ENCODE peak calls at places on chromosomes 11 and 22, in five cellular contexts. N is thoracic aorta; V is cardiac muscle cell; Q is sigmoid colon; Z is effector memory CD4-positive, alpha-beta T cell. W is an unnamed sample. For H3K9me3, the result is how much of the 10 kb centered on the place peaks cover.

GRCh38 chr22:37503850-37504249 is 15.4 kb downstream of the CARD10 start:
- DNase-seq in Q (no peak), Z (no peak), V (no peak), N (no peak), W (no peak)

GRCh38 chr11:125264091-125265022 is 99.8 kb downstream of the PKNOX2 start:
- DNase-seq in Q (no peak), V (no peak), N (no peak), Z (no peak), W (no peak)

GRCh38 chr11:65640483-65641207 is 2.7 kb downstream of the SIPA1 start:
- DNase-seq in V (no peak), Q (no peak), N (no peak), Z (no peak), W (no peak)

GRCh38 chr11:2418961-2419360 is 18.4 kb downstream of the TSSC4 start:
- DNase-seq in Q (no peak), Z (no peak), V (no peak), N (no peak), W (no peak)

GRCh38 chr11:6319001-6319878 is 1.1 kb downstream of the CAVIN3 start:
- DNase-seq in V (peak), N (peak), Z (no peak), Q (peak), W (no peak)

GRCh38 chr11:7687386-7687785 is 14.1 kb upstream of the CYB5R2 start:
- DNase-seq in V (no peak), Z (no peak), Q (no peak), N (no peak), W (no peak)

GRCh38 chr22:45105281-45105700 is 58.4 kb upstream of the NUP50 start:
- DNase-seq in V (peak), Q (no peak), N (no peak), Z (no peak), W (no peak)

GRCh38 chr11:122741613-122742012 is 86.1 kb downstream of the UBASH3B start:
- DNase-seq in V (peak), N (no peak), Z (no peak), Q (peak), W (no peak)

GRCh38 chr22:23815781-23816551 is 22.8 kb downstream of the DERL3 start:
- DNase-seq in V (no peak), Z (no peak), Q (no peak), N (no peak), W (no peak)

GRCh38 chr11:40877256-40877655 is 582.2 kb downstream of the LRRC4C start:
- DNase-seq in V (no peak), Q (no peak), Z (no peak), N (no peak), W (no peak)

GRCh38 chr11:57567210-57567511 is 311 bp downstream of the UBE2L6 start:
- DNase-seq in Q (peak), N (no peak), Z (no peak), V (no peak), W (peak)

GRCh38 chr22:24576793-24577192 is 16.1 kb downstream of the LRRC75B start:
- DNase-seq in Q (no peak), V (no peak), N (no peak), Z (no peak), W (no peak)

GRCh38 chr22:37281646-37282384 is 493 bp upstream of the CYTH4 start:
- DNase-seq in N (no peak), Z (no peak), Q (no peak), V (no peak), W (no peak)

GRCh38 chr22:28123989-28124766 is 205.1 kb upstream of the PITPNB start:
- DNase-seq in Q (no peak), Z (no peak), V (no peak), N (no peak), W (no peak)

GRCh38 chr11:93525601-93526000 is 17.6 kb downstream of the SMCO4 start:
- DNase-seq in Z (no peak), N (no peak), Q (no peak), V (peak), W (no peak)

GRCh38 chr11:66800720-66801428 is 42.4 kb upstream of the RCE1 start:
- DNase-seq in V (no peak), Z (no peak), Q (no peak), N (no peak), W (no peak)

GRCh38 chr11:61162092-61162935 is 1.1 kb upstream of the VPS37C start:
- DNase-seq in Z (no peak), Q (peak), V (peak), N (no peak), W (no peak)

GRCh38 chr22:32708835-32709234 is 92.7 kb upstream of the TIMP3 start:
- DNase-seq in Q (no peak), Z (no peak), N (no peak), V (peak), W (no peak)

GRCh38 chr11:65468874-65469333 is 29.9 kb upstream of the MALAT1 start:
- DNase-seq in V (peak), N (no peak), Z (peak), Q (peak), W (peak)

GRCh38 chr22:22785316-22786065 is 102.1 kb upstream of the IGLL5 start:
- DNase-seq in Z (no peak), N (no peak), V (no peak), Q (no peak), W (no peak)

DNA sequence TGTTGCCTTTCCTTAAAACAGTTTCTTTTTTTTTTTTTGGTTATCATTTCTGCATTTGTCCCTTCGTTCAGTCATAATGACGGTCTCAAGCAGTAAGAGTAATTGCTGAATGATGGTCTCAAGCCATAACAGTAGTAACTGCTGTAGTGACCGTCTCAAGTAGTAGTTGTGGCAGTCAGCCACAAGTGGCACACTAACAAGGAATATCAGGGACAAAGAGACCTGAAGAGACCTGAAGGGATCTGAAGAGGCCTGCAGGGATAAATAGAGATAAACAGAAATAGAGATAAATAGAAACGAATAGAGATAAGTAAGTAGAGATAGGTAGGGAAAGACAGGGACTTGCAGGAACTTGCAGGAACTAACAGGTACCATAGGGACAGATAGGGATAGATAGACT is 42.7 kb upstream of the MRGPRX1 start:
- DNase-seq in V (no peak), Z (no peak), N (no peak), Q (no peak), W (no peak)
- H3K9me3 ChIP-seq in V (under half), Z (under half), N (under half), Q (under half), W (under half)

GRCh38 chr11:98736813-98737212 is 283.9 kb upstream of the CNTN5 start:
- DNase-seq in Q (no peak), V (no peak), N (no peak), Z (no peak), W (no peak)

GRCh38 chr11:98734686-98735085 is 286.1 kb upstream of the CNTN5 start:
- DNase-seq in Z (no peak), Q (no peak), N (no peak), V (no peak), W (no peak)

GRCh38 chr11:98740335-98740734 is 280.4 kb upstream of the CNTN5 start:
- DNase-seq in Q (no peak), N (no peak), Z (no peak), V (peak), W (no peak)
- H3K9me3 ChIP-seq in Q (under half), N (under half), Z (under half), V (under half), W (under half)

GRCh38 chr11:45485070-45485716 is 180.2 kb downstream of the CHST1 start:
- DNase-seq in Z (no peak), V (no peak), Q (peak), N (no peak), W (no peak)
- H3K9me3 ChIP-seq in Z (under half), V (under half), Q (under half), N (under half), W (under half)

GRCh38 chr22:47808886-47809620 is 1046.6 kb downstream of the TBC1D22A start:
- DNase-seq in Q (no peak), V (no peak), N (no peak), Z (no peak), W (no peak)

GRCh38 chr22:47813661-47814060 is 1051.2 kb downstream of the TBC1D22A start:
- DNase-seq in Z (no peak), N (no peak), V (no peak), Q (no peak), W (no peak)

GRCh38 chr22:47810505-47811500 is 1048.4 kb downstream of the TBC1D22A start:
- DNase-seq in Z (no peak), V (no peak), N (no peak), Q (no peak), W (no peak)

GRCh38 chr22:47814474-47814873 is 1052.0 kb downstream of the TBC1D22A start:
- DNase-seq in Q (no peak), V (no peak), N (no peak), Z (no peak), W (no peak)

DNA sequence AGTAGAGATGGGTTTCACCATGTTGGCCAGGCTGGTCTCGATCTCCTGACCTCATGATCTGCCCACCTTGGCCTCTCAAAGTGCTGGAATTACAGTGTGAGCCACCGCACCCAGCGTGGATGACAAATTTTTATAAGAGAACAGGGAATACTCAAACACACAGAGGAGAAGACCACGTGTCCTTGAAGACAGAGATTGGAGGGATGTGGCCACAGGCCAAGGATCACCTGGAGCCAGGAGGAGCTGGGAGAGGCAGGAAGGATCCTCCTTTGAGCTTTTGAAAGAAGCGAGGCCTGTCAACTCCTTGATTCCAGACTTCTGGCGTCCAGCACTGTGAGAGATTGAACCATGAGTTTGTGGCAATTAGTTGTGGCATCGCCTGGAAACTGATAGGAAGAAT is 1049.5 kb downstream of the TBC1D22A start:
- DNase-seq in V (no peak), Z (no peak), Q (no peak), N (no peak), W (no peak)
- H3K9me3 ChIP-seq in V (under half), Z (under half), Q (under half), N (under half), W (under half)

GRCh38 chr22:47337161-47337621 is 574.7 kb downstream of the TBC1D22A start:
- DNase-seq in Q (no peak), V (peak), Z (no peak), N (no peak), W (no peak)
- H3K9me3 ChIP-seq in Q (under half), V (under half), Z (under half), N (under half), W (under half)

DNA sequence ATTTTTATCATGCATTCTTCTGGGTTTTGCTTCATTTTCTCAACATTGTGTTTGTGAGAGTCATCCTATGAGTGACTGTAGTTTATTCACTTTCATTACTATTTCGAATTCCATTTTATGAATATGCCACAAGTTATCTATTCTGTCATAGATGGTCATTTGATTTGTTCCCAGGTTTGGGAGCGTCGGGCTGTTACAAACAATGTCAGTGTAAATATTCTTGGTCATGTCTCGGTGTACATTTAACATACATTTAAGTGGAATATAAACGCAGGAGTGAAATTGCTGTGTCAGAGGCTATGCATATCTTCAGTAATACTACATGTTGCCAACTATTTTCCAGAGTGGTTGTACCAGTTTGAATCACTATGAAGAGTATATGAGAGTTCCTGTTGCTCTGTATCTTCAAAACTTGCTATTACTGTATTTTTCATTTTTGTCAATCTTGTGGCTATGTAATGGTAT is 2.4 kb downstream of the TRIM44 start:
- DNase-seq in Z (no peak), V (no peak), N (no peak), Q (no peak), W (no peak)
- H3K9me3 ChIP-seq in Z (under half), V (under half), N (under half), Q (under half), W (under half)

GRCh38 chr11:1100417-1101245 is 26.0 kb downstream of the MUC2 start:
- DNase-seq in V (no peak), Q (no peak), Z (no peak), N (no peak), W (no peak)
- H3K9me3 ChIP-seq in V (under half), Q (under half), Z (under half), N (under half), W (under half)

DNA sequence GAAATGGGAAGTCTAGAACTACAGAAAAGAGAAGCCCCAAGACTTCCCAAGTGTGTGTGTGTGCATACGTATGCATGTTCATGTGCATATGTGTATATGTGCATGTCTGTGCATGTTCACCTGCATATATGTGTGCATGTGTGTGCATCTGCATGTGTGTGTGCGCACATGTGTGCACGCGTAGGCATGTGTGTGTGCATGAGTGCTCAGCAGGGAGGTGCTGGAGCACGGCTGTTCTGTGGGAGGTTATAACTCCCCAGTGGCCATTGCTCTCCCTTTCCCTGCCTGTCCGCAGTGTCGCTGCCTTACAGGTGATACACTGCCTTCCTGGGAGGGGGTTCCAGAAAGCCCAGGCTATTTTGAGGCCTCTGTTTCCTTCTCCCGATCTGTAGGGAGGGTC is 29.8 kb downstream of the B3GAT1 start:
- DNase-seq in N (no peak), Q (no peak), V (no peak), Z (no peak), W (no peak)
- H3K9me3 ChIP-seq in N (under half), Q (under half), V (under half), Z (under half), W (under half)

DNA sequence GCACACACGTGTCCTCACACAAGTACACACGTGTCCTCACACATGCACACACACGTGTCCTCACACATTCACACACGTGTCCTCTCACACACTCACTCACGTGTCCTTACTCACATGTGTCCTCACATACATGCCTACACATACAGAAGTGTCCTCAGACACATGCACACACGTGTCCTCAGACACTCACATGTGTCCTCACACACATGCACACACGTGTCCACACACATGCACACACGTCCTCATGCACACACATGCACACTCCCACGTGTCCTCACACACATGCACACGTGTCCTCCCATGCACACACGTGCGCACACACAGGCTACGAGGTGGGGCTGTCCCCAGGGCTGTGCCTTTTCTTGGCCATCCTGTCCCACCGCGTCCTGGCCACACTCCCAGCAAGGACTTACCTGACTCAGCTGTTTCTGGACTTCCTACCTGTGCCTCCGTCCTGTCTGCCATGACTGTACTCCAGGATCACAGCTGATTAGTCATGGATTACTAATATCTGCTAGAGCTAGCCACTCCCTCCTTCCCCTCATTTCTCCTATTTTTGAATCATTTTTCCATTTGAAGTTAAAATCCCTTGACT is 990.2 kb downstream of the BRD1 start:
- DNase-seq in Z (no peak), N (no peak), Q (no peak), V (no peak), W (no peak)
- H3K9me3 ChIP-seq in Z (under half), N (under half), Q (under half), V (under half), W (under half)

DNA sequence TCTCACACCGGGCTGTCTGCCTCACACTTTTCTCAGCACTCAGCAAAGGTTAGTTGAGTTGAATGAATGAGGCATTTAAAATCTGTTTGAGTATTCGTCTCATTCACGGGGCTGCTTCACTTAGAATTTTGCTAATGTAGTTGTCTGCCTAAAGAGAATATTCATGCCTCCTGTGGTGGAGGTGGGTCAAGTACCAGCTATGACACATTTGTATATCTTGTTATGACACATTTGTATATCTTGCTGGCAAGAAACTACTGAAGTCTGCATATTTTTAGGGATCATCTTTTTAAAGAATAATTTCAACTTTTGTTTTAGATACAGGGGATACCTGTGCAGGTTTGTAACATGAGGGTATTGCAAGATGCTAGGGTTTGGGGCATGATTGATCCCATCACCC is 43.1 kb downstream of the LDLRAD3 start:
- DNase-seq in Z (no peak), V (no peak), N (no peak), Q (no peak), W (no peak)
- H3K9me3 ChIP-seq in Z (under half), V (under half), N (under half), Q (under half), W (under half)

W was measured in T-helper 17 cell.